ENCODE peak calls at places on chromosomes 1 and 21, in five cellular contexts. U is PC-9; J is naive thymus-derived CD4-positive, alpha-beta T cell; E is Peyer's patch; S is mammary epithelial cell. H is an unnamed sample. For H3K4me1 and H3K27me3, the result is how much of the 10 kb centered on the place peaks cover.

GRCh38 chr21:41008971-41009370 is 159.0 kb upstream of the BACE2 start:
- DNase-seq in U (no peak), J (no peak), E (no peak), S (no peak), H (no peak)

GRCh38 chr1:246483204-246483933 is 23.7 kb downstream of the SMYD3 start:
- DNase-seq in U (no peak), J (no peak), E (no peak), S (no peak), H (no peak)

GRCh38 chr21:17711896-17712295 is 99.2 kb upstream of the BTG3 start:
- DNase-seq in U (no peak), J (no peak), E (no peak), S (peak), H (no peak)

GRCh38 chr1:64171797-64172281 is 31.6 kb upstream of the UBE2U start:
- DNase-seq in U (peak), J (no peak), E (no peak), S (peak), H (no peak)

GRCh38 chr1:14504517-14504916 is 94.0 kb upstream of the KAZN start:
- DNase-seq in U (no peak), J (no peak), E (no peak), S (no peak), H (peak)

GRCh38 chr1:220697326-220697725 is 7.2 kb downstream of the C1orf115 start:
- DNase-seq in U (no peak), J (no peak), E (no peak), S (no peak), H (no peak)

GRCh38 chr1:57410532-57410931 is 13.3 kb downstream of the DAB1 start:
- DNase-seq in U (no peak), J (no peak), E (no peak), S (no peak), H (no peak)

GRCh38 chr21:37186983-37187382 is 80.2 kb downstream of the VPS26C start:
- DNase-seq in U (no peak), J (no peak), E (no peak), S (no peak), H (no peak)

GRCh38 chr1:229769006-229769405 is 143.0 kb downstream of the URB2 start:
- DNase-seq in U (no peak), J (no peak), E (no peak), S (no peak), H (no peak)

GRCh38 chr1:212355230-212355969 is 59.3 kb downstream of the PACC1 start:
- DNase-seq in U (no peak), J (no peak), E (no peak), S (no peak), H (no peak)

GRCh38 chr1:12778061-12778460 is 4.5 kb downstream of the PRAMEF12 start:
- DNase-seq in U (no peak), J (no peak), E (no peak), S (no peak), H (no peak)

GRCh38 chr1:47987601-47988000 is 9.6 kb downstream of the TRABD2B start:
- DNase-seq in U (no peak), J (no peak), E (no peak), S (no peak), H (no peak)

GRCh38 chr1:41322835-41323234 is 38.4 kb upstream of the FOXO6 start:
- DNase-seq in U (peak), J (peak), E (peak), S (peak), H (peak)

GRCh38 chr1:211336161-211336560 is 9.5 kb downstream of the TRAF5 start:
- DNase-seq in U (no peak), J (no peak), E (no peak), S (no peak), H (no peak)

GRCh38 chr1:200317236-200317635 is 92.6 kb downstream of the ZNF281 start:
- DNase-seq in U (no peak), J (no peak), E (no peak), S (peak), H (no peak)

GRCh38 chr1:16015960-16016901 is 1.6 kb downstream of the HSPB7 start:
- DNase-seq in U (no peak), J (no peak), E (no peak), S (no peak), H (no peak)

GRCh38 chr1:59738152-59738551 is 76.6 kb upstream of the HOOK1 start:
- DNase-seq in U (no peak), J (no peak), E (no peak), S (no peak), H (no peak)

GRCh38 chr1:170213598-170213997 is 67.8 kb downstream of the NTMT2 start:
- DNase-seq in U (no peak), J (no peak), E (no peak), S (no peak), H (no peak)

GRCh38 chr21:44433791-44434567 is 21.3 kb upstream of the LRRC3 start:
- DNase-seq in U (no peak), J (no peak), E (peak), S (no peak), H (peak)

GRCh38 chr1:20154306-20154831 is 15.2 kb downstream of the PLA2G2F start:
- DNase-seq in U (peak), J (no peak), E (no peak), S (no peak), H (no peak)

GRCh38 chr1:40782371-40782956 is 1.1 kb upstream of the KCNQ4 start:
- DNase-seq in U (peak), J (no peak), E (peak), S (no peak), H (peak)

DNA sequence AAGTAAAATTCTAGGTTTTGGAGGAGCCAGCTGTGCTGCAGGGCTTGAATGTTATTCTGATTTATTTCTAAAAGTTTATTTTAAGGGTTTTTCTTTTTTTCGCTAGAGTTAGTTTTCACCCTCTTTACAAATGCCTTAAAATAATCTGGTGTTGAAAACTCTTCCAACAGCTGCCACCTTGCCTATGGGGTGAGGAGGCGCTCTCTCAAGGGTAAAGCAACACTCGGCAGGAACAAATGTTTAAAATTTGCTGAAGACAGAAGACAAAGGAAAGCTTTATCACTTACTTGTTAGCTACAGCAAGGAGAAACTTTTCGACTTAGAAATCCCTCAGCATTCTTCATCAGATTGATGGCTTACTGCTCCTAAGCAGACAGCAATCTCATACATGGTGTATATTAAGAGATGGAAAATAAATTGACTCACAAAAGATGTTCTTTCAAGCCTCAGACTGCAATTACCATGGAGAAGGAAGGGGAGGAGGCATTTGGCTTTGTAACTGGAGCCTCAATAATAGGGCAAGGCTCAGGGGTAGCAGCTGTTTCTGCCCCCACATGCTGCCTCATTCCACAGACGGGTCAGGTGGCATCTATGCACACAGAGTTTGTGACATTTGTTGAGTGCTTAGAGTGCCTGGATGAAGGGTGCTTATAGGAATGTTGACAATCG is 79.8 kb upstream of the RALGPS2 start:
- DNase-seq in U (no peak), J (no peak), E (no peak), S (no peak), H (no peak)
- H3K4me3 ChIP-seq in U (no peak), J (no peak), E (no peak), S (no peak), H (no peak)

DNA sequence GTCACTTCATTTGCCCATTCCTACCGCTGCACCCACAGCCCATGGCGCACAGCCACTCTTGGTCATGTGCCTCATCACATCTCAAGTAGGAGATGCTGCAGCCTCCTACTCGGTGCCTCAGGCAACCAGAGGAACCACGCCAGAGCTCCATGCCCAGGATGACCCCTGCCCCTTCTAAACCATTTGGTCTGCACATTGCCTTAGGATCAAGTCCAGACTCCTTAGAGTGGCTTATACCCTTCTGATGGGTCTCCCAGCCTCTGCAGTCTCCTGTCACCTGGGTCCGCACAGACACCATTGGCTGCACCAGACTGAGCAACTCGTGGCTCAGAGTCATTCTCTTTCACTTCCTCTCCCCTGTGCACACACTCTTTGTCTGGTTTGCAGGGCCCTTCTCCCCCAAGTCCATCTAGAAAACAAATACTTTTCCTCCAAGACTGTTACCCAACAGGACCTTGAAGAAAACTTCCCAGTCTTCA is 2.2 kb upstream of the ADORA3 start:
- DNase-seq in U (no peak), J (no peak), E (no peak), S (no peak), H (no peak)
- H3K4me1 ChIP-seq in U (under half), J (half or more), E (under half), S (under half), H (under half)

GRCh38 chr1:55639526-55639925 is 424.4 kb upstream of the USP24 start:
- DNase-seq in U (no peak), J (no peak), E (no peak), S (no peak), H (no peak)
- H3K27me3 ChIP-seq in U (under half), J (under half), E (under half), S (under half), H (under half)

GRCh38 chr1:218351617-218352438 is 6.7 kb downstream of the TGFB2 start:
- DNase-seq in U (no peak), J (peak), E (no peak), S (peak), H (no peak)

GRCh38 chr1:218348628-218349185 is 3.6 kb downstream of the TGFB2 start:
- DNase-seq in U (no peak), J (no peak), E (no peak), S (peak), H (no peak)

GRCh38 chr1:218350909-218351616 is 5.9 kb downstream of the TGFB2 start:
- DNase-seq in U (no peak), J (no peak), E (no peak), S (peak), H (no peak)

GRCh38 chr1:218349365-218350021 is 4.4 kb downstream of the TGFB2 start:
- DNase-seq in U (no peak), J (no peak), E (no peak), S (no peak), H (no peak)

DNA sequence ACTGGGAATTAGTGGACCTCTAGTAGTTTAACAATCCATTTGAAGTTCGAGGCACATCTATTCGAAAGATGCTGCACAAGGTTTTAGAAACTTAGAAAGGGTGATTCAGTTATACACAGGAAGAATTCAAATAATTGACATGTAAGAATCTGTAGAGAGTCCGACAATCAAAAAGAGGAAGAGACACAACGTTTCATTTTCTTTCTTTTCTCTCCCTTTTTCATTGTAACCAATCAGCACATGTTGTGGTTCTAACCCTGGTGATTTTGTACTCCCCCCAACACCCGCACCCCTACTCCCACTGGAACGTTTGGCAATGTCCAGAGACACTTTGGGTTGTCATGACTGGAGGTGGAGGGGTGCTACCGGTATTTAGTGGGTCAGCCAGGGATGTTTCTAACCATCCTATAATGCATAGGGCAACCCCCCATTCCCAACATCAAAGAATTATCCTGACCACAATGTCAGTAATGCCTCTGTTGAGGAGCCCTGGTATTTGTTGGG is 4.9 kb downstream of the TGFB2 start:
- DNase-seq in U (no peak), J (no peak), E (no peak), S (no peak), H (no peak)
- H3K4me3 ChIP-seq in U (peak), J (no peak), E (no peak), S (peak), H (no peak)